ENCODE peak calls at places on chromosome 1, in four cellular contexts. One of them, this sample, is unnamed.

GRCh38 chr1:162882248-162882666 is 21.3 kb upstream of the CCDC190 start:
- DNase-seq in prostate gland: no peak
- DNase-seq in progenitor cell of endocrine pancreas: no peak
- DNase-seq in GM13976: no peak
- DNase-seq in this sample: no peak

GRCh38 chr1:59124166-59124565 is 172.7 kb upstream of the FGGY start:
- DNase-seq in GM13976: no peak
- DNase-seq in progenitor cell of endocrine pancreas: no peak
- DNase-seq in prostate gland: no peak
- DNase-seq in this sample: no peak

GRCh38 chr1:206769331-206769731 is 1.2 kb upstream of the IL19 start:
- DNase-seq in GM13976: peak
- DNase-seq in prostate gland: no peak
- DNase-seq in progenitor cell of endocrine pancreas: no peak
- DNase-seq in this sample: peak

GRCh38 chr1:222048030-222048632 is 306.2 kb upstream of the DUSP10 start:
- DNase-seq in prostate gland: no peak
- DNase-seq in GM13976: peak
- DNase-seq in progenitor cell of endocrine pancreas: no peak
- DNase-seq in this sample: peak

GRCh38 chr1:20574686-20575543 is 14.0 kb upstream of the CDA start:
- DNase-seq in GM13976: peak
- DNase-seq in prostate gland: peak
- DNase-seq in progenitor cell of endocrine pancreas: peak
- DNase-seq in this sample: peak

GRCh38 chr1:18373882-18374493 is 106.7 kb upstream of the KLHDC7A start:
- DNase-seq in progenitor cell of endocrine pancreas: peak
- DNase-seq in GM13976: peak
- DNase-seq in prostate gland: no peak
- DNase-seq in this sample: peak

GRCh38 chr1:8815582-8816285 is 1.7 kb downstream of the RERE start:
- DNase-seq in GM13976: no peak
- DNase-seq in progenitor cell of endocrine pancreas: no peak
- DNase-seq in prostate gland: no peak
- DNase-seq in this sample: no peak

GRCh38 chr1:25619101-25619890 is 2.7 kb downstream of the MAN1C1 start:
- DNase-seq in progenitor cell of endocrine pancreas: peak
- DNase-seq in prostate gland: no peak
- DNase-seq in GM13976: no peak
- DNase-seq in this sample: no peak

GRCh38 chr1:228152918-228153258 is 3.2 kb downstream of the GJC2 start:
- DNase-seq in GM13976: no peak
- DNase-seq in prostate gland: no peak
- DNase-seq in progenitor cell of endocrine pancreas: no peak
- DNase-seq in this sample: no peak

GRCh38 chr1:23169727-23170335 is 1.2 kb upstream of the LUZP1 start:
- DNase-seq in prostate gland: peak
- DNase-seq in progenitor cell of endocrine pancreas: no peak
- DNase-seq in GM13976: peak
- DNase-seq in this sample: no peak

GRCh38 chr1:64499966-64500365 is 30.0 kb downstream of the CACHD1 start:
- DNase-seq in GM13976: no peak
- DNase-seq in progenitor cell of endocrine pancreas: no peak
- DNase-seq in prostate gland: no peak
- DNase-seq in this sample: no peak

GRCh38 chr1:240435996-240436566 is 175.9 kb downstream of the GREM2 start:
- DNase-seq in GM13976: no peak
- DNase-seq in prostate gland: no peak
- DNase-seq in progenitor cell of endocrine pancreas: no peak
- DNase-seq in this sample: no peak

GRCh38 chr1:194723067-194723466 is 1536.7 kb upstream of the B3GALT2 start:
- DNase-seq in prostate gland: no peak
- DNase-seq in GM13976: no peak
- DNase-seq in progenitor cell of endocrine pancreas: no peak
- DNase-seq in this sample: no peak

DNA sequence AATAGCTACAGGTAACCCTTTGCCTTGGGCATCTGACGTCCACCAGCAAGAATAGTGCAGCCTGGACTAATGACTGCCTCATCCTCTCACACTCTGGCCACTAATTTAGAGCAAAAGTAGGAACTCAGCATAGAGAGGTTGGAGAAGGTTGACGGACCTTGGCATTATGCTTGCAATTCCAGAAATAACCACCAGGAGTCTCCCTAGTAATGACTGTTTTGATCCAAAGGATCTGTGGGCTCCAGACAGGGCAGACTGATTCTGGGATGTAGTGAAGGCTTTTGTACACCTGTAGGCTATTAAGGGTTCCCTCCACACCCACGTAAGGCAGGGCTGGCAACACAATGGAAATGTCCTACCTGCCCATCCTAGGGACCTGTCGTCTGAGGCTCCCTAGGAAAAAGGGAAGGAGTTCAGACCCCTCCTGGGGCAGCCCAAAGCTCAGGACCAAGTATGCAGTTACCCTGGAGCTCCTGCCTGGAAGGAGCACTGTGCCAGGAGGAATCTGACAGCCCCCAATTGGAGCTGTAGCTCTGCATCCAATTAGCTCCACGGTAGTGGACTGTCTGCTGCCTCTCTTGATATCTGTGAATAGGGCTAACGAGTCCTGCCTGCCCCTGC is 91.0 kb upstream of the TMEM51 start:
- DNase-seq in progenitor cell of endocrine pancreas: no peak
- DNase-seq in prostate gland: no peak
- DNase-seq in GM13976: no peak
- DNase-seq in this sample: no peak
- TF ChIP-seq CTCF in progenitor cell of endocrine pancreas: peak
- TF ChIP-seq CTCF in prostate gland: peak
- TF ChIP-seq CTCF in GM13976: peak
- TF ChIP-seq CTCF in this sample: no peak

DNA sequence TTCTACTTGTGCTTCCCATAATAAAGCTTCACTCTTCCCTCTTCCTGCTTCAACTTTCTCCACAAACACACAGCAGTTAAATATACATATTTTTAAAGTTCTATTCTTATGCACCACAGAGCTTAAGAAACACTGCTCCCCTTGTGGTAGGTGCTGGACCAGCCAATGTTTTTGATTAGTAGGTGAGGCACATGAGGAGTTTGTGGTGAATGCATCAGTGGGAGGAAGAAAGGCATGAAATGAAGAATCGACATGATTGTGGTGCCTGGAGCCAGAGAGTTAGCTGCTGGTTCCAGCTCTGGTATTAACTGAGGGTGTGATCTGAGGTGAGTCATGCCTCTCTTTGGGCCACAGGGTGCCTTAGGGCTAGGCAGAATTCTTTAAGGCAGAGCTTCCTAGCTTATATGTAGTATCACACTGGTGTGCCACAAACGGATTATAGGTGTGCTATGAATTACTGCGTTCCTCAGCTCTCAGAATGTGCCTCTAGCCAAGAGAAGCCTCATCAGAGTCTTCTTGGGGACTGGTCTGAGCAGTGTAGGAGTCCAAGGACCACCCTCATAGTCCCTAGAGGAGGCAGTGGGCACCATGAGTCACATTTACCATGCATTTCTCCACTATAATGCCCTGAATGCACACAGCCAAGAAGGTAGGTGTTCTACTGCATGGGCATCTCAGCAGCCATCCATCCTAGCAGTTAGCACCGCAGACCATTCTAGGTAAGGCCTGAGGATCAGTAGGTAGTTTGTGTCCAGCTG is 97.4 kb upstream of the SGIP1 start:
- DNase-seq in prostate gland: no peak
- DNase-seq in GM13976: peak
- DNase-seq in progenitor cell of endocrine pancreas: no peak
- DNase-seq in this sample: peak
- TF ChIP-seq CTCF in prostate gland: peak
- TF ChIP-seq CTCF in GM13976: peak
- TF ChIP-seq CTCF in progenitor cell of endocrine pancreas: peak
- TF ChIP-seq CTCF in this sample: peak

GRCh38 chr1:112955678-112956502 is at the start of gene SLC16A1:
- DNase-seq in GM13976: peak
- DNase-seq in progenitor cell of endocrine pancreas: peak
- DNase-seq in prostate gland: peak
- DNase-seq in this sample: peak
- TF ChIP-seq CTCF in GM13976: peak
- TF ChIP-seq CTCF in progenitor cell of endocrine pancreas: no peak
- TF ChIP-seq CTCF in prostate gland: peak
- TF ChIP-seq CTCF in this sample: peak

GRCh38 chr1:87452648-87453047 is 124.0 kb downstream of the LMO4 start:
- DNase-seq in prostate gland: no peak
- DNase-seq in GM13976: no peak
- DNase-seq in progenitor cell of endocrine pancreas: no peak
- DNase-seq in this sample: no peak

GRCh38 chr1:87451229-87451900 is 122.7 kb downstream of the LMO4 start:
- DNase-seq in GM13976: no peak
- DNase-seq in progenitor cell of endocrine pancreas: no peak
- DNase-seq in prostate gland: no peak
- DNase-seq in this sample: no peak

GRCh38 chr1:87450136-87450535 is 121.5 kb downstream of the LMO4 start:
- DNase-seq in GM13976: no peak
- DNase-seq in prostate gland: no peak
- DNase-seq in progenitor cell of endocrine pancreas: no peak
- DNase-seq in this sample: no peak

GRCh38 chr1:87449348-87449963 is 120.8 kb downstream of the LMO4 start:
- DNase-seq in GM13976: peak
- DNase-seq in progenitor cell of endocrine pancreas: no peak
- DNase-seq in prostate gland: peak
- DNase-seq in this sample: peak

DNA sequence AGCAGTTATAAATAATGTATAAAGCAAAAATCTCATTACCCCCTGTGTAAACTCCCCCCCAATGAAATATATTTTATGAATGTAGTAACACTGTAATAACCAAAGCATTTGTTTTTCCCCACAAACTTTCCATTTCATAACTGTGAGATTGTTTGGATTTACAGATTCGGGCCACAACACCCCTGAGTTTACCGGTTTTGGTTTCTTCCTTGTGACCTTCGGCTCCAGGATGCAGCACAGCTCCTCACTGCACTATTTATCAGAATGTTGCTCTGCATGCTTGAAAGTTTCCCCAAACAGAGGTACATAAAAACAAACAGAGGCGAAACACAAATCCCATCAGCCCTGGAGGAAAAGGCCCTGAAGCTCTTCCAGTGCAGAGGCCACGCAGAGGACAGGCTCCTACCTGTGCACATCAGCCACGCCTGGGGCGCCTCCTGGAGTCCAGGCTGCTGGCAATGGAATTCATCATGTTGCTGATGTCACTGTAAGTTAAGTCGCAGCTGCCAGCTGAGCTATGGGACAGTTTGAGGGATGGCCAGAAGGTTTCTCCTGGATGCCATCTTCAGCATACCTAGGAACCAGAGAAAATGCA is 122.0 kb downstream of the LMO4 start:
- DNase-seq in prostate gland: no peak
- DNase-seq in GM13976: no peak
- DNase-seq in progenitor cell of endocrine pancreas: no peak
- DNase-seq in this sample: no peak
- TF ChIP-seq CTCF in prostate gland: no peak
- TF ChIP-seq CTCF in GM13976: no peak
- TF ChIP-seq CTCF in progenitor cell of endocrine pancreas: no peak
- TF ChIP-seq CTCF in this sample: peak

DNA sequence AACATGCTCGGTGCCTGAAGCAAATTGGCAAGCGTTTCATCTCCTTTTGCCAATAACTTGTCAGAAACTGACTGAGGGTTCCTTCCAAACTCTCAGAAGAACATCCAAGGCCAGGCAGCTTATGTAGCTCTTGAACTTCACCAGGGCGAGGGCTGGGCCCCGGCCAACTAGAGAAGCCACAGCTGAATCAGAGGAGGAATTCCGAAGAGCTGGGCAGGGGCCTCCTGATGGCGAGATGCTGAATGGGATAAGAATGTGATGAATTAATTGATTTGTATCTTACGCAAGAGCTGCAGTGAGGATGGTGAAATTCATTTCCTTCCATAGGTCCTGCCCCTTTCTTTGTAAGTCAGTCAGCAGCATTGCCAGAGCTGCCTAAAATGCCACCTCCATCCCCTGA is 345.8 kb downstream of the KIF26B start:
- DNase-seq in prostate gland: peak
- DNase-seq in progenitor cell of endocrine pancreas: no peak
- DNase-seq in GM13976: no peak
- DNase-seq in this sample: no peak
- TF ChIP-seq CTCF in prostate gland: no peak
- TF ChIP-seq CTCF in progenitor cell of endocrine pancreas: no peak
- TF ChIP-seq CTCF in GM13976: no peak
- TF ChIP-seq CTCF in this sample: no peak

GRCh38 chr1:202207292-202207691 is 13.7 kb downstream of the LGR6 start:
- DNase-seq in GM13976: no peak
- DNase-seq in progenitor cell of endocrine pancreas: no peak
- DNase-seq in prostate gland: peak
- DNase-seq in this sample: no peak
- TF ChIP-seq CTCF in GM13976: no peak
- TF ChIP-seq CTCF in progenitor cell of endocrine pancreas: peak
- TF ChIP-seq CTCF in prostate gland: no peak
- TF ChIP-seq CTCF in this sample: no peak

GRCh38 chr1:15110128-15110866 is 43.2 kb upstream of the TMEM51 start:
- DNase-seq in progenitor cell of endocrine pancreas: no peak
- DNase-seq in GM13976: no peak
- DNase-seq in prostate gland: no peak
- DNase-seq in this sample: no peak

GRCh38 chr1:15107897-15108296 is 45.6 kb upstream of the TMEM51 start:
- DNase-seq in GM13976: no peak
- DNase-seq in prostate gland: no peak
- DNase-seq in progenitor cell of endocrine pancreas: no peak
- DNase-seq in this sample: no peak

GRCh38 chr1:15114884-15115283 is 38.7 kb upstream of the TMEM51 start:
- DNase-seq in GM13976: no peak
- DNase-seq in progenitor cell of endocrine pancreas: no peak
- DNase-seq in prostate gland: no peak
- DNase-seq in this sample: no peak

GRCh38 chr1:15110867-15111230 is 42.7 kb upstream of the TMEM51 start:
- DNase-seq in prostate gland: no peak
- DNase-seq in progenitor cell of endocrine pancreas: no peak
- DNase-seq in GM13976: no peak
- DNase-seq in this sample: no peak

DNA sequence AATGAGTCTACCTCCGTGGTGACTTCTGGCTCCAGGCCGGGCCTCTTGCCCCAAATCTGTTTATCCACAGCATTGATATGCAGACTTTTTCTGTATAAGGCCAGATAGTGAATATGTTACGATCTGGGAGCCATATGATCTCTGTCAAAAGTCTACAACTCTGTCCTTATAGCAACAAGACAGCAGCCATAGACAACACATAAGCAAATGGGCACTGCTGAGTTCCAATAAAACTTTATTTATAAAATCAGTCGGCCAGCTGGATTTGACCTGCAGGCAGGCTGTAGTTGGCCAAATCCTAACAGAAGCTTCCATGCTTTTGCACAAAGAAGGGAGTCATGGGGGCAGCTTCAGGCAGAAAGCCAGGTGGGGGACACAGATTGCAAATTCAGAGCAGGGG is 42.0 kb upstream of the TMEM51 start:
- DNase-seq in GM13976: no peak
- DNase-seq in progenitor cell of endocrine pancreas: no peak
- DNase-seq in prostate gland: no peak
- DNase-seq in this sample: no peak
- TF ChIP-seq CTCF in GM13976: no peak
- TF ChIP-seq CTCF in progenitor cell of endocrine pancreas: no peak
- TF ChIP-seq CTCF in prostate gland: no peak
- TF ChIP-seq CTCF in this sample: no peak

GRCh38 chr1:104878203-104878911 is 1128.7 kb downstream of the AMY1C start:
- DNase-seq in prostate gland: no peak
- DNase-seq in GM13976: no peak
- DNase-seq in progenitor cell of endocrine pancreas: no peak
- DNase-seq in this sample: no peak
- TF ChIP-seq CTCF in prostate gland: no peak
- TF ChIP-seq CTCF in GM13976: peak
- TF ChIP-seq CTCF in progenitor cell of endocrine pancreas: peak
- TF ChIP-seq CTCF in this sample: peak

This sample was measured in GM10248.